ENCODE peak calls at places on chromosomes 13 and 19, in five cellular contexts. One of them, this sample, is unnamed. For H3K4me1, the result is how much of the 10 kb centered on the place peaks cover.

GRCh38 chr13:30113983-30114491 is 193.3 kb downstream of the KATNAL1 start:
- DNase-seq in uterus: no peak
- DNase-seq in heart left ventricle: no peak
- DNase-seq in tibial nerve: no peak
- DNase-seq in mammary epithelial cell: no peak
- DNase-seq in this sample: no peak

GRCh38 chr13:52868190-52868589 is 19.8 kb upstream of the PCDH8 start:
- DNase-seq in mammary epithelial cell: no peak
- DNase-seq in heart left ventricle: no peak
- DNase-seq in tibial nerve: no peak
- DNase-seq in uterus: no peak
- DNase-seq in this sample: no peak

GRCh38 chr13:103810026-103810425 is 743.8 kb upstream of the SLC10A2 start:
- DNase-seq in mammary epithelial cell: no peak
- DNase-seq in tibial nerve: no peak
- DNase-seq in heart left ventricle: no peak
- DNase-seq in uterus: no peak
- DNase-seq in this sample: no peak

GRCh38 chr13:75687145-75687763 is 51.1 kb downstream of the LMO7 start:
- DNase-seq in tibial nerve: no peak
- DNase-seq in uterus: no peak
- DNase-seq in mammary epithelial cell: peak
- DNase-seq in heart left ventricle: no peak
- DNase-seq in this sample: peak

GRCh38 chr19:34232566-34233481 is 21.5 kb upstream of the GARRE1 start:
- DNase-seq in tibial nerve: no peak
- DNase-seq in mammary epithelial cell: peak
- DNase-seq in uterus: peak
- DNase-seq in heart left ventricle: peak
- DNase-seq in this sample: peak

GRCh38 chr13:111251646-111252448 is 68.6 kb upstream of the TEX29 start:
- DNase-seq in uterus: no peak
- DNase-seq in mammary epithelial cell: no peak
- DNase-seq in tibial nerve: no peak
- DNase-seq in heart left ventricle: no peak
- DNase-seq in this sample: no peak

GRCh38 chr13:22642088-22642487 is 538.7 kb upstream of the SGCG start:
- DNase-seq in mammary epithelial cell: no peak
- DNase-seq in tibial nerve: no peak
- DNase-seq in heart left ventricle: no peak
- DNase-seq in uterus: no peak
- DNase-seq in this sample: no peak

GRCh38 chr13:80141114-80141849 is 199.6 kb downstream of the SPRY2 start:
- DNase-seq in uterus: peak
- DNase-seq in heart left ventricle: peak
- DNase-seq in tibial nerve: no peak
- DNase-seq in mammary epithelial cell: no peak
- DNase-seq in this sample: no peak

GRCh38 chr13:49610176-49610575 is 18.1 kb upstream of the ARL11 start:
- DNase-seq in uterus: no peak
- DNase-seq in tibial nerve: no peak
- DNase-seq in mammary epithelial cell: no peak
- DNase-seq in heart left ventricle: peak
- DNase-seq in this sample: no peak

GRCh38 chr19:17337675-17338439 is 504 bp downstream of the GTPBP3 start:
- DNase-seq in uterus: no peak
- DNase-seq in heart left ventricle: no peak
- DNase-seq in tibial nerve: no peak
- DNase-seq in mammary epithelial cell: peak
- DNase-seq in this sample: no peak

GRCh38 chr13:52459668-52460067 is 4.4 kb downstream of the CKAP2 start:
- DNase-seq in uterus: no peak
- DNase-seq in mammary epithelial cell: peak
- DNase-seq in heart left ventricle: no peak
- DNase-seq in tibial nerve: no peak
- DNase-seq in this sample: no peak

GRCh38 chr19:10390652-10391286 is 10.4 kb upstream of the TYK2 start:
- DNase-seq in uterus: peak
- DNase-seq in mammary epithelial cell: peak
- DNase-seq in tibial nerve: peak
- DNase-seq in heart left ventricle: peak
- DNase-seq in this sample: peak

GRCh38 chr19:14440049-14440448 is 6.9 kb downstream of the PKN1 start:
- DNase-seq in uterus: peak
- DNase-seq in mammary epithelial cell: no peak
- DNase-seq in heart left ventricle: peak
- DNase-seq in tibial nerve: peak
- DNase-seq in this sample: no peak

GRCh38 chr13:75330770-75331169 is 151.2 kb downstream of the TBC1D4 start:
- DNase-seq in uterus: no peak
- DNase-seq in tibial nerve: no peak
- DNase-seq in mammary epithelial cell: no peak
- DNase-seq in heart left ventricle: no peak
- DNase-seq in this sample: no peak

GRCh38 chr13:95641291-95641811 is 3.2 kb downstream of the DZIP1 start:
- DNase-seq in mammary epithelial cell: no peak
- DNase-seq in uterus: peak
- DNase-seq in tibial nerve: no peak
- DNase-seq in heart left ventricle: no peak
- DNase-seq in this sample: no peak

GRCh38 chr19:11580665-11581418 is 3.4 kb upstream of the ACP5 start:
- DNase-seq in tibial nerve: no peak
- DNase-seq in mammary epithelial cell: no peak
- DNase-seq in uterus: no peak
- DNase-seq in heart left ventricle: no peak
- DNase-seq in this sample: no peak

GRCh38 chr19:54320271-54320670 is 7.3 kb upstream of the LILRA5 start:
- DNase-seq in heart left ventricle: no peak
- DNase-seq in uterus: no peak
- DNase-seq in tibial nerve: no peak
- DNase-seq in mammary epithelial cell: no peak
- DNase-seq in this sample: no peak

GRCh38 chr13:112783135-112783945 is 93.5 kb downstream of the ATP11A start:
- DNase-seq in uterus: peak
- DNase-seq in tibial nerve: no peak
- DNase-seq in mammary epithelial cell: no peak
- DNase-seq in heart left ventricle: no peak
- DNase-seq in this sample: no peak

DNA sequence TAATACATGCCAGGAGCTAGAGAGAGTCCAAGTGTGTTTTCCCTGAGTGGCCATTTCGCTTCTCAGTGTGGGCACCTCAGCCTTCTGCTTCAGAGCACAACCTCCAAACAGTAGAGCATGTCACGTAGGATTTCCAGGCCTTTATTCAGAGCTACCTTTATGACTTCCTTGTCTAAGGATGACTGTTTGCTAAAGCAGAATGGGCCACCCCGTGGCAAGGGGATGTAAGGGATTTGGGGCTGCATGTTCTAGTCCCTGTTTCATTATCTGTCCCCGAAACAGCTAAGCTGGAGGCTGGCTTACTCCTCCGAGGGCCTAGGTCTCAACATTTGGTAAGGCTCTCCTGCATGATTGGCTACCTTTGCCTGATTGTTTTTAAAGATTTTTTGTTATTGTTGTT is 6.0 kb downstream of the RNASEH2B start:
- DNase-seq in uterus: no peak
- DNase-seq in tibial nerve: no peak
- DNase-seq in heart left ventricle: no peak
- DNase-seq in mammary epithelial cell: no peak
- DNase-seq in this sample: no peak
- H3K4me1 ChIP-seq in uterus: under half
- H3K4me1 ChIP-seq in tibial nerve: under half
- H3K4me1 ChIP-seq in heart left ventricle: under half
- H3K4me1 ChIP-seq in mammary epithelial cell: under half
- H3K4me1 ChIP-seq in this sample: under half

GRCh38 chr19:2040647-2041435 is 10.2 kb downstream of the MKNK2 start:
- DNase-seq in heart left ventricle: no peak
- DNase-seq in mammary epithelial cell: no peak
- DNase-seq in uterus: no peak
- DNase-seq in tibial nerve: no peak
- DNase-seq in this sample: no peak
- H3K27ac ChIP-seq in heart left ventricle: peak
- H3K27ac ChIP-seq in mammary epithelial cell: peak
- H3K27ac ChIP-seq in uterus: peak
- H3K27ac ChIP-seq in tibial nerve: peak
- H3K27ac ChIP-seq in this sample: peak

GRCh38 chr19:3882041-3882384 is 1.5 kb downstream of the ATCAY start:
- DNase-seq in uterus: no peak
- DNase-seq in heart left ventricle: no peak
- DNase-seq in mammary epithelial cell: no peak
- DNase-seq in tibial nerve: no peak
- DNase-seq in this sample: no peak

GRCh38 chr19:3881272-3882040 is 971 bp downstream of the ATCAY start:
- DNase-seq in tibial nerve: no peak
- DNase-seq in heart left ventricle: no peak
- DNase-seq in mammary epithelial cell: no peak
- DNase-seq in uterus: no peak
- DNase-seq in this sample: no peak

GRCh38 chr19:3880471-3881271 is at the start of gene ATCAY:
- DNase-seq in tibial nerve: no peak
- DNase-seq in heart left ventricle: no peak
- DNase-seq in uterus: no peak
- DNase-seq in mammary epithelial cell: no peak
- DNase-seq in this sample: no peak

GRCh38 chr19:3879656-3880055 is 829 bp upstream of the ATCAY start:
- DNase-seq in mammary epithelial cell: no peak
- DNase-seq in tibial nerve: no peak
- DNase-seq in heart left ventricle: no peak
- DNase-seq in uterus: no peak
- DNase-seq in this sample: no peak
- TF ChIP-seq CTCF in mammary epithelial cell: no peak
- TF ChIP-seq CTCF in tibial nerve: no peak
- TF ChIP-seq CTCF in heart left ventricle: no peak
- TF ChIP-seq CTCF in uterus: no peak
- TF ChIP-seq CTCF in this sample: peak

GRCh38 chr13:109332501-109333499 is 453.6 kb downstream of the IRS2 start:
- DNase-seq in heart left ventricle: no peak
- DNase-seq in mammary epithelial cell: no peak
- DNase-seq in tibial nerve: no peak
- DNase-seq in uterus: no peak
- DNase-seq in this sample: no peak

GRCh38 chr13:109331898-109332297 is 454.5 kb downstream of the IRS2 start:
- DNase-seq in tibial nerve: no peak
- DNase-seq in uterus: no peak
- DNase-seq in heart left ventricle: no peak
- DNase-seq in mammary epithelial cell: no peak
- DNase-seq in this sample: peak

GRCh38 chr13:109336730-109337129 is 449.7 kb downstream of the IRS2 start:
- DNase-seq in mammary epithelial cell: peak
- DNase-seq in uterus: no peak
- DNase-seq in tibial nerve: no peak
- DNase-seq in heart left ventricle: no peak
- DNase-seq in this sample: peak

GRCh38 chr13:109330941-109331340 is 455.4 kb downstream of the IRS2 start:
- DNase-seq in uterus: no peak
- DNase-seq in mammary epithelial cell: peak
- DNase-seq in tibial nerve: no peak
- DNase-seq in heart left ventricle: no peak
- DNase-seq in this sample: no peak

GRCh38 chr13:109333893-109334651 is 452.3 kb downstream of the IRS2 start:
- DNase-seq in uterus: no peak
- DNase-seq in mammary epithelial cell: no peak
- DNase-seq in heart left ventricle: peak
- DNase-seq in tibial nerve: no peak
- DNase-seq in this sample: no peak
- H3K4me1 ChIP-seq in uterus: under half
- H3K4me1 ChIP-seq in mammary epithelial cell: under half
- H3K4me1 ChIP-seq in heart left ventricle: under half
- H3K4me1 ChIP-seq in tibial nerve: under half
- H3K4me1 ChIP-seq in this sample: under half

DNA sequence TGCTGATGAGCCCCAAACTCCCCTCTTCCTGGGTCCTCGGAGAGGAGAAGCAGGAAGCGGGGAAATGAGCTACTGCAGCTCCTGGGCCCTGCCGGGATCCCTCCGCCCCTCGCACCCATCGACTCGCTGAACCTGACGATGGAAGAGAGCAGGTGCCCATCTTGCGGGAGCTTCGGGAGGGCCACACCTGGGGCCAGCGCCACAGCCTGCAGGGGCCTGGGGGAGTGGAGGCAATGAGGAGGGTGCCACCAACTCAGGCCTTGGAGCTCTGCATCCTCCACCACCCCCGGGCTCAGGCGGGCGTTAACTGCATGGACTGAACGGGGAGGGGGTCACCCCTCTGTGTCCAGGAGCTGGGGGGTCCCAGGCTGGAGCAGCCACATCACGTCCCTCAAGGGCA is 8.3 kb downstream of the TCF3 start:
- DNase-seq in tibial nerve: no peak
- DNase-seq in uterus: no peak
- DNase-seq in heart left ventricle: no peak
- DNase-seq in mammary epithelial cell: no peak
- DNase-seq in this sample: no peak
- H3K27ac ChIP-seq in tibial nerve: no peak
- H3K27ac ChIP-seq in uterus: no peak
- H3K27ac ChIP-seq in heart left ventricle: no peak
- H3K27ac ChIP-seq in mammary epithelial cell: no peak
- H3K27ac ChIP-seq in this sample: no peak

DNA sequence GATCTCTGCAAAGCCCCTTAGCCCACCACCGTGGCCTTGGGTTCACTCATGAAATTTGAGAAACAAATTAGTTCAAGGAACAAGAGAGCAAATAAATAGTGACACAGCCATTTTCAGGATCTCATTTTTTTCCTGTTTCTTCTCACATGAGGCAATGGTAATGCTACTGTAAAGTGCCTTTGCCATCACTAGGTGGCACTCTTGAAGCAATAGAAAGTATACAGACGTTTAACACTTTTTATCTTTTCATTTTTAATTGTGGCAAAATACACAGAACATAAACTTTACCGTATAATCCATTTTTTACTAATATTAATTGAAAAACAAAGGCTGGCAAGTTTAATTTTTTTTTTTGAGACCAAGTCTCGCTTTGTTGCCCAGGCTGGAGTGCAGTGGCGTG is 76.9 kb upstream of the ZNF835 start:
- DNase-seq in tibial nerve: no peak
- DNase-seq in mammary epithelial cell: no peak
- DNase-seq in heart left ventricle: no peak
- DNase-seq in uterus: peak
- DNase-seq in this sample: no peak
- TF ChIP-seq CTCF in tibial nerve: peak
- TF ChIP-seq CTCF in mammary epithelial cell: peak
- TF ChIP-seq CTCF in heart left ventricle: peak
- TF ChIP-seq CTCF in uterus: peak
- TF ChIP-seq CTCF in this sample: peak

DNA sequence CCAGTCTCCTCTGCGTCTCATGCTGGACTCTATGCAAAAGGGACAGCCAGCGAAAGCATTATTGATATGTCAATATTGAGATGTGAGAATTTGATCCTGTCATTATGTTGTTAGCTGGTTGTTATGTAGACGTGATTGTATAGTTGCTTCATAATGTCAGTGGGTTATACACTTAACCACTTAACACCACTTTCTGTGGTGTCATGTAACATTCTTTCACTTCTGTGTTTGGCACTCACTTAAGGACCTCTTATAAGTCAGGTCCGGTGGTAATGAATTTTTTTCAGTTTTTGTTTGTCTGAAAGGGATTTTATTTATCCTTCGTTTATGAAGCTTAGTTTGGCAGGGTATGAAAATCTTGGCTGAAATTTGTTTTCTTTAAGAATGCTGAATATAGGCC is 7.1 kb upstream of the SIGLEC7 start:
- DNase-seq in uterus: no peak
- DNase-seq in tibial nerve: no peak
- DNase-seq in heart left ventricle: no peak
- DNase-seq in mammary epithelial cell: no peak
- DNase-seq in this sample: no peak
- H3K4me1 ChIP-seq in uterus: under half
- H3K4me1 ChIP-seq in tibial nerve: under half
- H3K4me1 ChIP-seq in heart left ventricle: under half
- H3K4me1 ChIP-seq in mammary epithelial cell: under half
- H3K4me1 ChIP-seq in this sample: under half

GRCh38 chr19:50719566-50719965 is at the start of gene SHANK1:
- DNase-seq in heart left ventricle: no peak
- DNase-seq in tibial nerve: no peak
- DNase-seq in uterus: no peak
- DNase-seq in mammary epithelial cell: no peak
- DNase-seq in this sample: no peak
- H3K27ac ChIP-seq in heart left ventricle: no peak
- H3K27ac ChIP-seq in tibial nerve: no peak
- H3K27ac ChIP-seq in uterus: no peak
- H3K27ac ChIP-seq in mammary epithelial cell: no peak
- H3K27ac ChIP-seq in this sample: no peak